ENCODE peak calls at places on chromosome 19, in five cellular contexts. M is substantia nigra, G is ACHN, Q is Calu3, I is tibial artery. V is an unnamed sample.
A peak's percentile ranks its signal among the peaks of the same experiment; 100 is the strongest.

GRCh38 chr19:4229179-4229931 is at the start of gene EBI3:
- DNase-seq in M (peak; percentile 44), G (peak; percentile 53), Q (peak; percentile 49), I (no peak), V (no peak)

GRCh38 chr19:12034610-12035009 is 869 bp downstream of the ZNF433 start:
- DNase-seq in M (no peak), G (no peak), Q (no peak), I (no peak), V (no peak)

GRCh38 chr19:48738557-48739399 is 1.6 kb downstream of the RASIP1 start:
- DNase-seq in M (peak; percentile 79), G (peak; percentile 87), Q (peak; percentile 98), I (peak; percentile 91), V (peak; percentile 86)

GRCh38 chr19:49210108-49210900 is 52.7 kb downstream of the TRPM4 start:
- DNase-seq in M (peak; percentile 38), G (no peak), Q (peak; percentile 34), I (no peak), V (no peak)

GRCh38 chr19:45103200-45103624 is 10.2 kb downstream of the PPP1R37 start:
- DNase-seq in M (peak; percentile 20), G (no peak), Q (no peak), I (no peak), V (no peak)

GRCh38 chr19:2334986-2335846 is 6.7 kb downstream of the SPPL2B start:
- DNase-seq in M (no peak), G (no peak), Q (no peak), I (no peak), V (no peak)

GRCh38 chr19:1394252-1395193 is 6.8 kb downstream of the GAMT start:
- DNase-seq in M (peak; percentile 22), G (no peak), Q (no peak), I (no peak), V (peak; percentile 58)

GRCh38 chr19:2488942-2489731 is 13.2 kb downstream of the GADD45B start:
- DNase-seq in M (peak; percentile 48), G (peak; percentile 72), Q (peak; percentile 36), I (peak; percentile 87), V (no peak)

GRCh38 chr19:45866400-45867176 is 2.5 kb downstream of the FOXA3 start:
- DNase-seq in M (no peak), G (no peak), Q (no peak), I (no peak), V (no peak)

GRCh38 chr19:15091918-15092753 is 10.1 kb downstream of the OR1I1 start:
- DNase-seq in M (no peak), G (peak; percentile 74), Q (peak; percentile 45), I (no peak), V (no peak)

GRCh38 chr19:3178973-3179738 is 587 bp downstream of the S1PR4 start:
- DNase-seq in M (no peak), G (no peak), Q (no peak), I (no peak), V (no peak)

GRCh38 chr19:46944918-46945628 is 74.6 kb upstream of the NPAS1 start:
- DNase-seq in M (peak; percentile 69), G (no peak), Q (no peak), I (peak; percentile 90), V (peak; percentile 54)

GRCh38 chr19:12137541-12137940 is 2.6 kb downstream of the ZNF20 start:
- DNase-seq in M (no peak), G (no peak), Q (no peak), I (no peak), V (no peak)

GRCh38 chr19:17950310-17951150 is 16.4 kb upstream of the KCNN1 start:
- DNase-seq in M (no peak), G (no peak), Q (no peak), I (no peak), V (no peak)

GRCh38 chr19:48445256-48445605 is 552 bp upstream of the GRWD1 start:
- DNase-seq in M (peak; percentile 64), G (peak; percentile 82), Q (peak; percentile 70), I (no peak), V (peak; percentile 62)

GRCh38 chr19:782195-783043 is 14.8 kb upstream of the PTBP1 start:
- DNase-seq in M (no peak), G (peak; percentile 76), Q (peak; percentile 53), I (no peak), V (no peak)

GRCh38 chr19:23991170-23991569 is 76.5 kb downstream of the ZNF726 start:
- DNase-seq in M (no peak), G (no peak), Q (peak; percentile 27), I (no peak), V (no peak)

GRCh38 chr19:7471696-7472620 is 16.9 kb downstream of the PEX11G start:
- DNase-seq in M (no peak), G (no peak), Q (no peak), I (no peak), V (no peak)

GRCh38 chr19:40646564-40647254 is 43.7 kb downstream of the NUMBL start:
- DNase-seq in M (no peak), G (peak; percentile 40), Q (peak; percentile 43), I (no peak), V (no peak)

GRCh38 chr19:41998246-41999020 is 4.4 kb upstream of the ATP1A3 start:
- DNase-seq in M (no peak), G (peak; percentile 56), Q (peak; percentile 74), I (no peak), V (no peak)

GRCh38 chr19:44113784-44114390 is 688 bp downstream of the ZNF225 start:
- DNase-seq in M (no peak), G (no peak), Q (peak; percentile 3), I (no peak), V (peak; percentile 3)

GRCh38 chr19:18660051-18660910 is 23.2 kb upstream of the CRTC1 start:
- DNase-seq in M (no peak), G (peak; percentile 44), Q (peak; percentile 60), I (peak; percentile 98), V (no peak)

GRCh38 chr19:3262362-3262761 is 37.9 kb downstream of the CELF5 start:
- DNase-seq in M (no peak), G (no peak), Q (no peak), I (no peak), V (no peak)

GRCh38 chr19:19461306-19461670 is 54.1 kb downstream of the TSSK6 start:
- DNase-seq in M (no peak), G (no peak), Q (no peak), I (no peak), V (no peak)

GRCh38 chr19:17830567-17831418 is 9.5 kb upstream of the INSL3 start:
- DNase-seq in M (peak; percentile 35), G (peak; percentile 74), Q (no peak), I (no peak), V (peak; percentile 81)

GRCh38 chr19:36449059-36449670 is 30.7 kb upstream of the ZFP82 start:
- DNase-seq in M (no peak), G (no peak), Q (no peak), I (no peak), V (no peak)

GRCh38 chr19:342801-343421 is 1.7 kb downstream of the MIER2 start:
- DNase-seq in M (peak; percentile 36), G (no peak), Q (peak; percentile 41), I (peak; percentile 79), V (no peak)

GRCh38 chr19:51259348-51260245 is 8.7 kb downstream of the SIGLECL1 start:
- DNase-seq in M (peak; percentile 9), G (peak; percentile 25), Q (peak; percentile 75), I (no peak), V (no peak)

GRCh38 chr19:48000846-48001245 is 6.4 kb downstream of the ELSPBP1 start:
- DNase-seq in M (no peak), G (no peak), Q (no peak), I (no peak), V (no peak)

GRCh38 chr19:42089191-42089750 is 13.3 kb downstream of the ZNF574 start:
- DNase-seq in M (no peak), G (no peak), Q (no peak), I (no peak), V (no peak)

GRCh38 chr19:55546822-55547614 is 1.7 kb upstream of the SBK3 start:
- DNase-seq in M (peak; percentile 17), G (peak; percentile 65), Q (peak; percentile 67), I (peak; percentile 86), V (no peak)

V was measured in amygdala.